ENCODE peak calls at places on chromosome 10, in nine cellular contexts. G is amygdala; D is activated T-cell treated with anti-CD3 and anti-CD28 coated beads for 48 hours; N is upper lobe of right lung; Z is NCI-H446; Q is stomach; T is midbrain; R is GM18507; P is activated CD8-positive, alpha-beta memory T cell treated with anti-CD3 and anti-CD28 coated beads, Interleukin-2, amount 10 ng/mL, durations not matched to agents 7 days and 5 days. S is an unnamed sample.

GRCh38 chr10:131214521-131215244 is 96.8 kb downstream of the TCERG1L start:
- DNase-seq in G (no peak), D (no peak), N (peak), Z (no peak), Q (peak), T (no peak), R (no peak), P (no peak), S (no peak)

GRCh38 chr10:98308602-98309365 is 40.8 kb upstream of the LOXL4 start:
- DNase-seq in G (no peak), D (no peak), N (no peak), Z (no peak), Q (no peak), T (no peak), R (no peak), P (no peak), S (no peak)

GRCh38 chr10:113058175-113058961 is 108.3 kb downstream of the TCF7L2 start:
- DNase-seq in G (no peak), D (no peak), N (no peak), Z (peak), Q (no peak), T (peak), R (no peak), P (no peak), S (no peak)

GRCh38 chr10:122236690-122237306 is 34.3 kb upstream of the BTBD16 start:
- DNase-seq in G (no peak), D (no peak), N (peak), Z (no peak), Q (no peak), T (no peak), R (no peak), P (no peak), S (no peak)

GRCh38 chr10:17768957-17769356 is 17.0 kb downstream of the TMEM236 start:
- DNase-seq in G (no peak), D (no peak), N (no peak), Z (no peak), Q (no peak), T (no peak), R (no peak), P (no peak), S (no peak)

GRCh38 chr10:27742195-27742925 is 3.3 kb downstream of the MKX start:
- DNase-seq in G (no peak), D (peak), N (peak), Z (peak), Q (peak), T (peak), R (peak), P (peak), S (peak)

GRCh38 chr10:71345720-71346119 is 26.7 kb downstream of the SLC29A3 start:
- DNase-seq in G (no peak), D (no peak), N (no peak), Z (no peak), Q (no peak), T (no peak), R (no peak), P (no peak), S (no peak)

GRCh38 chr10:59817806-59818205 is 64.6 kb upstream of the MRLN start:
- DNase-seq in G (no peak), D (no peak), N (no peak), Z (no peak), Q (no peak), T (no peak), R (no peak), P (no peak), S (peak)

GRCh38 chr10:5076615-5077014 is 17.6 kb upstream of the AKR1C3 start:
- DNase-seq in G (no peak), D (no peak), N (no peak), Z (no peak), Q (no peak), T (no peak), R (no peak), P (no peak), S (no peak)

GRCh38 chr10:73968101-73968515 is 29.8 kb upstream of the VCL start:
- DNase-seq in G (no peak), D (no peak), N (no peak), Z (no peak), Q (no peak), T (no peak), R (no peak), P (no peak), S (no peak)

GRCh38 chr10:132094581-132095234 is 29.0 kb downstream of the JAKMIP3 start:
- DNase-seq in G (no peak), D (no peak), N (peak), Z (no peak), Q (peak), T (no peak), R (no peak), P (peak), S (no peak)

GRCh38 chr10:77500754-77501151 is 136.9 kb downstream of the KCNMA1 start:
- DNase-seq in G (no peak), D (no peak), N (no peak), Z (no peak), Q (no peak), T (no peak), R (no peak), P (no peak), S (no peak)

GRCh38 chr10:129192344-129193128 is 274.5 kb upstream of the MGMT start:
- DNase-seq in G (no peak), D (no peak), N (no peak), Z (no peak), Q (no peak), T (no peak), R (no peak), P (no peak), S (no peak)

GRCh38 chr10:44975487-44976331 is 2.9 kb downstream of the DEPP1 start:
- DNase-seq in G (no peak), D (no peak), N (no peak), Z (no peak), Q (peak), T (no peak), R (no peak), P (no peak), S (no peak)

GRCh38 chr10:62475531-62475930 is 101.4 kb downstream of the ZNF365 start:
- DNase-seq in G (no peak), D (no peak), N (no peak), Z (no peak), Q (no peak), T (no peak), R (no peak), P (no peak), S (no peak)

GRCh38 chr10:36886303-36886891 is 239.0 kb upstream of the ANKRD30A start:
- DNase-seq in G (no peak), D (no peak), N (no peak), Z (no peak), Q (no peak), T (no peak), R (no peak), P (no peak), S (no peak)

GRCh38 chr10:3172446-3173172 is at the start of gene PITRM1:
- DNase-seq in G (peak), D (peak), N (peak), Z (peak), Q (peak), T (peak), R (peak), P (peak), S (peak)

GRCh38 chr10:126422561-126422960 is 34.3 kb upstream of the ADAM12 start:
- DNase-seq in G (no peak), D (no peak), N (no peak), Z (no peak), Q (no peak), T (no peak), R (no peak), P (no peak), S (no peak)

GRCh38 chr10:79027147-79028055 is 41.4 kb upstream of the ZMIZ1 start:
- DNase-seq in G (no peak), D (no peak), N (peak), Z (no peak), Q (no peak), T (no peak), R (no peak), P (peak), S (no peak)

GRCh38 chr10:12205082-12205481 is 9.1 kb downstream of the CDC123 start:
- DNase-seq in G (no peak), D (no peak), N (no peak), Z (no peak), Q (no peak), T (no peak), R (no peak), P (no peak), S (no peak)

GRCh38 chr10:5260828-5261227 is 64.2 kb downstream of the AKR1C4 start:
- DNase-seq in G (no peak), D (no peak), N (no peak), Z (no peak), Q (no peak), T (no peak), R (no peak), P (no peak), S (no peak)

GRCh38 chr10:44725404-44725803 is 185.7 kb upstream of the TMEM72 start:
- DNase-seq in G (no peak), D (no peak), N (no peak), Z (no peak), Q (no peak), T (no peak), R (peak), P (no peak), S (no peak)

GRCh38 chr10:63720072-63720537 is 198.9 kb downstream of the REEP3 start:
- DNase-seq in G (no peak), D (peak), N (no peak), Z (peak), Q (peak), T (peak), R (no peak), P (peak), S (peak)

GRCh38 chr10:62413048-62413447 is 38.9 kb downstream of the ZNF365 start:
- DNase-seq in G (no peak), D (no peak), N (no peak), Z (no peak), Q (no peak), T (no peak), R (no peak), P (no peak), S (no peak)

GRCh38 chr10:73648975-73649829 is 6.6 kb downstream of the SYNPO2L start:
- DNase-seq in G (no peak), D (no peak), N (no peak), Z (no peak), Q (no peak), T (no peak), R (no peak), P (no peak), S (no peak)

GRCh38 chr10:28054211-28054888 is 55.5 kb upstream of the ODAD2 start:
- DNase-seq in G (no peak), D (no peak), N (no peak), Z (no peak), Q (no peak), T (no peak), R (no peak), P (no peak), S (no peak)

GRCh38 chr10:24465124-24465874 is 256.4 kb downstream of the KIAA1217 start:
- DNase-seq in G (no peak), D (no peak), N (no peak), Z (no peak), Q (peak), T (no peak), R (no peak), P (no peak), S (no peak)

GRCh38 chr10:48834189-48834965 is 105.3 kb downstream of the LRRC18 start:
- DNase-seq in G (no peak), D (no peak), N (no peak), Z (no peak), Q (no peak), T (no peak), R (no peak), P (no peak), S (no peak)

GRCh38 chr10:71536332-71536731 is 139.6 kb downstream of the CDH23 start:
- DNase-seq in G (no peak), D (no peak), N (no peak), Z (no peak), Q (no peak), T (no peak), R (no peak), P (no peak), S (no peak)

GRCh38 chr10:33201056-33201780 is 133.2 kb downstream of the NRP1 start:
- DNase-seq in G (no peak), D (no peak), N (no peak), Z (no peak), Q (no peak), T (no peak), R (no peak), P (no peak), S (no peak)

GRCh38 chr10:6300106-6300783 is 97.5 kb downstream of the PFKFB3 start:
- DNase-seq in G (no peak), D (no peak), N (no peak), Z (no peak), Q (no peak), T (peak), R (peak), P (peak), S (peak)

GRCh38 chr10:26334932-26335573 is 103.1 kb upstream of the APBB1IP start:
- DNase-seq in G (no peak), D (peak), N (no peak), Z (peak), Q (peak), T (peak), R (peak), P (peak), S (peak)

GRCh38 chr10:60224129-60224705 is 165.5 kb downstream of the ANK3 start:
- DNase-seq in G (no peak), D (no peak), N (no peak), Z (no peak), Q (no peak), T (no peak), R (no peak), P (no peak), S (no peak)

GRCh38 chr10:93445097-93445960 is 36.8 kb downstream of the MYOF start:
- DNase-seq in G (no peak), D (no peak), N (peak), Z (peak), Q (peak), T (peak), R (no peak), P (no peak), S (peak)

GRCh38 chr10:126663328-126663727 is 7.2 kb downstream of the C10orf90 start:
- DNase-seq in G (peak), D (peak), N (no peak), Z (no peak), Q (no peak), T (peak), R (no peak), P (no peak), S (no peak)

S was measured in adrenal gland.